ENCODE peak calls at places on chromosomes 12 and 14, in five cellular contexts. F is trophoblast cell, B is H9, O is neuronal stem cell, Y is H1. P is an unnamed sample.

GRCh38 chr14:103091041-103091882 is 3.3 kb upstream of the EXOC3L4 start:
- DNase-seq in Y (no peak), O (peak), B (peak), F (no peak), P (peak)

GRCh38 chr12:76031414-76032042 is at the start of gene PHLDA1:
- DNase-seq in B (peak), F (peak), Y (peak), O (peak), P (peak)

GRCh38 chr12:131142891-131143637 is 189.4 kb downstream of the ADGRD1 start:
- DNase-seq in Y (no peak), B (peak), F (no peak), O (no peak), P (no peak)

GRCh38 chr14:89061696-89062095 is 237.2 kb downstream of the TTC8 start:
- DNase-seq in B (no peak), F (peak), Y (no peak), O (no peak), P (peak)

GRCh38 chr12:121530600-121531355 is 50.0 kb downstream of the KDM2B start:
- DNase-seq in B (peak), F (peak), O (no peak), Y (no peak), P (peak)

GRCh38 chr12:71455028-71455737 is 15.6 kb downstream of the LGR5 start:
- DNase-seq in Y (no peak), F (no peak), B (no peak), O (no peak), P (no peak)

GRCh38 chr14:101195309-101195724 is 291.8 kb upstream of the RTL1 start:
- DNase-seq in F (no peak), O (no peak), Y (no peak), B (peak), P (no peak)

GRCh38 chr14:72488551-72488950 is 405.4 kb downstream of the DPF3 start:
- DNase-seq in O (no peak), Y (no peak), F (no peak), B (no peak), P (no peak)

GRCh38 chr12:4323400-4323799 is 2.4 kb downstream of the TIGAR start:
- DNase-seq in Y (no peak), F (no peak), B (no peak), O (no peak), P (no peak)

GRCh38 chr14:84086714-84087113 is 1443.2 kb upstream of the FLRT2 start:
- DNase-seq in B (no peak), F (no peak), O (no peak), Y (no peak), P (no peak)

GRCh38 chr14:54567634-54568561 is 970 bp downstream of the SAMD4A start:
- DNase-seq in Y (no peak), B (peak), F (peak), O (peak), P (peak)

GRCh38 chr14:38838049-38838978 is 264.7 kb downstream of the SEC23A start:
- DNase-seq in O (no peak), F (no peak), B (no peak), Y (no peak), P (no peak)

GRCh38 chr12:93802293-93802692 is 125.1 kb downstream of the CRADD start:
- DNase-seq in O (no peak), B (no peak), Y (no peak), F (no peak), P (no peak)
- H3K27ac ChIP-seq in O (no peak), B (no peak), Y (no peak), F (no peak), P (no peak)

GRCh38 chr12:60529723-60530122 is 933.9 kb downstream of the SLC16A7 start:
- DNase-seq in B (no peak), O (no peak), Y (no peak), F (no peak), P (no peak)

GRCh38 chr12:60529261-60529660 is 933.4 kb downstream of the SLC16A7 start:
- DNase-seq in Y (no peak), B (no peak), F (no peak), O (no peak), P (no peak)
- H2BK12ac ChIP-seq in Y (no peak), B (no peak), F (no peak), O (no peak), P (no peak)

GRCh38 chr14:35818346-35819115 is 7.6 kb upstream of the BRMS1L start:
- DNase-seq in B (no peak), Y (no peak), F (peak), O (no peak), P (peak)
- H3K18ac ChIP-seq in B (no peak), Y (no peak), F (no peak), O (no peak), P (no peak)

GRCh38 chr12:2163172-2163927 is 110.6 kb downstream of the CACNA1C start:
- DNase-seq in O (no peak), Y (no peak), B (no peak), F (no peak), P (peak)

GRCh38 chr12:2156333-2156732 is 103.5 kb downstream of the CACNA1C start:
- DNase-seq in F (no peak), Y (no peak), B (no peak), O (no peak), P (no peak)

GRCh38 chr12:2161478-2161877 is 108.7 kb downstream of the CACNA1C start:
- DNase-seq in B (no peak), O (no peak), Y (no peak), F (no peak), P (peak)

GRCh38 chr12:2165021-2165420 is 112.2 kb downstream of the CACNA1C start:
- DNase-seq in F (no peak), B (no peak), O (no peak), Y (no peak), P (no peak)

GRCh38 chr12:2160043-2160442 is 107.3 kb downstream of the CACNA1C start:
- DNase-seq in Y (no peak), O (no peak), F (no peak), B (no peak), P (peak)
- H3K27ac ChIP-seq in Y (no peak), O (no peak), F (no peak), B (no peak), P (no peak)

GRCh38 chr14:63992858-63993257 is 140.1 kb downstream of the SYNE2 start:
- DNase-seq in B (no peak), Y (no peak), O (no peak), F (no peak), P (no peak)

GRCh38 chr14:63991833-63992232 is 139.0 kb downstream of the SYNE2 start:
- DNase-seq in F (no peak), O (no peak), Y (no peak), B (no peak), P (no peak)

GRCh38 chr14:63996016-63996415 is 143.2 kb downstream of the SYNE2 start:
- DNase-seq in B (no peak), F (no peak), Y (no peak), O (no peak), P (no peak)

GRCh38 chr14:63995285-63995684 is 142.5 kb downstream of the SYNE2 start:
- DNase-seq in F (no peak), O (no peak), Y (no peak), B (no peak), P (no peak)

DNA sequence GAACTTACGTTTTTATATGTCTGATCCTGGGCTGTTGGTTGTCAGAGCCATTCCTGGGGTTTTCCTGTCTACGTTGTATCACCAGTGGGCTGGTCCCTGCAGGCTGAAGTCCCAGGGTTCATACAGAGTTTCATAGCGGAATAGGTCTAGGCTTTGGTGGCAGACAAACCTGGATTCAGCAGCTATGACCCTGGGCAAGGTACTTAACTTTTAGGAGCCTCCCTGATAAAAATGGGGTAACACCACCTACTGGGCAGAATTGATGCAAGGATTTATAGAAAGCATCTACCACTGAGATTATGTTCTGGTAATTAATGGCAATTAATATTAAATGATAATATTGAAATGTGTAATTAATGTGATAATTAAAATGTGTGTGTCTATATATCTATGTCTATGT is 141.2 kb downstream of the SYNE2 start:
- DNase-seq in Y (no peak), F (no peak), B (no peak), O (no peak), P (no peak)
- H2BK12ac ChIP-seq in Y (no peak), F (no peak), B (no peak), O (no peak), P (no peak)